ENCODE peak calls at places on chromosomes 2 and 18, in eight cellular contexts. A is BE2C; E is CD4-positive, alpha-beta memory T cell; I is left cardiac atrium; U is HEK293T; P is transverse colon; C is EH; Z is KG1. L is an unnamed sample.

GRCh38 chr2:141660232-141660631 is 470.6 kb downstream of the LRP1B start:
- DNase-seq in A (no peak), E (no peak), I (no peak), U (no peak), P (no peak), C (no peak), Z (no peak), L (no peak)

GRCh38 chr2:229575569-229576315 is 138.6 kb downstream of the DNER start:
- DNase-seq in A (no peak), E (no peak), I (no peak), U (no peak), P (no peak), C (no peak), Z (no peak), L (no peak)

GRCh38 chr18:4510709-4511108 is 55.6 kb upstream of the DLGAP1 start:
- DNase-seq in A (no peak), E (no peak), I (no peak), U (peak; percentile 5), P (no peak), C (no peak), Z (no peak), L (no peak)

GRCh38 chr2:102028470-102028869 is 36.7 kb downstream of the IL1R2 start:
- DNase-seq in A (no peak), E (no peak), I (no peak), U (no peak), P (no peak), C (no peak), Z (no peak), L (no peak)

GRCh38 chr2:102238039-102238756 is 51.4 kb downstream of the IL1RL2 start:
- DNase-seq in A (no peak), E (no peak), I (no peak), U (no peak), P (no peak), C (peak; percentile 68), Z (no peak), L (no peak)

GRCh38 chr2:156005999-156006712 is 326.4 kb downstream of the NR4A2 start:
- DNase-seq in A (no peak), E (no peak), I (no peak), U (no peak), P (no peak), C (no peak), Z (no peak), L (no peak)

GRCh38 chr2:10448646-10449480 is 736 bp upstream of the ODC1 start:
- DNase-seq in A (no peak), E (peak; percentile 95), I (peak; percentile 91), U (peak; percentile 23), P (peak; percentile 95), C (peak; percentile 35), Z (peak; percentile 80), L (peak; percentile 98)

GRCh38 chr2:208174144-208174543 is 10.8 kb upstream of the CRYGA start:
- DNase-seq in A (no peak), E (no peak), I (no peak), U (no peak), P (no peak), C (no peak), Z (no peak), L (no peak)

GRCh38 chr2:240994161-240994896 is 4.1 kb upstream of the SNED1 start:
- DNase-seq in A (no peak), E (no peak), I (peak; percentile 31), U (no peak), P (peak; percentile 11), C (no peak), Z (no peak), L (no peak)

GRCh38 chr18:77087391-77088141 is 45.0 kb downstream of the MBP start:
- DNase-seq in A (no peak), E (no peak), I (peak; percentile 61), U (no peak), P (peak; percentile 55), C (peak; percentile 69), Z (no peak), L (no peak)

GRCh38 chr2:239831272-239831731 is 193.8 kb downstream of the NDUFA10 start:
- DNase-seq in A (peak; percentile 39), E (no peak), I (no peak), U (no peak), P (no peak), C (no peak), Z (no peak), L (no peak)